ENCODE peak calls at places on chromosomes 3 and 15, in six cellular contexts. One of them, this sample, is unnamed.
A peak's percentile ranks its signal among the peaks of the same experiment; 100 is the strongest.

GRCh38 chr3:160921020-160921635 is 165.1 kb downstream of the PPM1L start:
- DNase-seq in HCT116: peak; percentile 21
- DNase-seq in K562: peak; percentile 32
- DNase-seq in HepG2: peak; percentile 30
- DNase-seq in WTC11: peak; percentile 20
- DNase-seq in GM12878: no peak
- DNase-seq in this sample: no peak

GRCh38 chr15:82838096-82838735 is 28.8 kb downstream of the WHAMM start:
- DNase-seq in WTC11: no peak
- DNase-seq in GM12878: no peak
- DNase-seq in HepG2: no peak
- DNase-seq in K562: peak; percentile 2
- DNase-seq in HCT116: no peak
- DNase-seq in this sample: no peak

GRCh38 chr3:59998040-59998439 is 948.2 kb upstream of the CFAP20DC start:
- DNase-seq in WTC11: peak; percentile 11
- DNase-seq in GM12878: no peak
- DNase-seq in HCT116: no peak
- DNase-seq in K562: no peak
- DNase-seq in HepG2: no peak
- DNase-seq in this sample: no peak

GRCh38 chr3:9153763-9154601 is 95.5 kb downstream of the SRGAP3 start:
- DNase-seq in GM12878: no peak
- DNase-seq in K562: no peak
- DNase-seq in WTC11: no peak
- DNase-seq in HepG2: no peak
- DNase-seq in HCT116: no peak
- DNase-seq in this sample: no peak

GRCh38 chr3:143658869-143659268 is 189.4 kb downstream of the SLC9A9 start:
- DNase-seq in GM12878: no peak
- DNase-seq in HCT116: no peak
- DNase-seq in HepG2: no peak
- DNase-seq in WTC11: no peak
- DNase-seq in K562: no peak
- DNase-seq in this sample: no peak

GRCh38 chr3:52429779-52430415 is 15.0 kb downstream of the SEMA3G start:
- DNase-seq in HCT116: no peak
- DNase-seq in GM12878: no peak
- DNase-seq in WTC11: no peak
- DNase-seq in HepG2: peak; percentile 95
- DNase-seq in K562: no peak
- DNase-seq in this sample: no peak

GRCh38 chr3:108907194-108907593 is 46.5 kb downstream of the GUCA1C start:
- DNase-seq in K562: no peak
- DNase-seq in WTC11: no peak
- DNase-seq in HepG2: no peak
- DNase-seq in HCT116: no peak
- DNase-seq in GM12878: no peak
- DNase-seq in this sample: no peak

GRCh38 chr3:67357610-67358458 is 296.6 kb downstream of the SUCLG2 start:
- DNase-seq in HCT116: peak; percentile 59
- DNase-seq in HepG2: peak; percentile 68
- DNase-seq in GM12878: no peak
- DNase-seq in WTC11: peak; percentile 72
- DNase-seq in K562: no peak
- DNase-seq in this sample: peak; percentile 71

GRCh38 chr15:55652909-55653495 is 64.9 kb upstream of the PYGO1 start:
- DNase-seq in HCT116: no peak
- DNase-seq in WTC11: no peak
- DNase-seq in HepG2: no peak
- DNase-seq in K562: no peak
- DNase-seq in GM12878: no peak
- DNase-seq in this sample: no peak

GRCh38 chr3:107496855-107497254 is 25.9 kb upstream of the BBX start:
- DNase-seq in K562: no peak
- DNase-seq in GM12878: no peak
- DNase-seq in HCT116: no peak
- DNase-seq in WTC11: no peak
- DNase-seq in HepG2: no peak
- DNase-seq in this sample: no peak

DNA sequence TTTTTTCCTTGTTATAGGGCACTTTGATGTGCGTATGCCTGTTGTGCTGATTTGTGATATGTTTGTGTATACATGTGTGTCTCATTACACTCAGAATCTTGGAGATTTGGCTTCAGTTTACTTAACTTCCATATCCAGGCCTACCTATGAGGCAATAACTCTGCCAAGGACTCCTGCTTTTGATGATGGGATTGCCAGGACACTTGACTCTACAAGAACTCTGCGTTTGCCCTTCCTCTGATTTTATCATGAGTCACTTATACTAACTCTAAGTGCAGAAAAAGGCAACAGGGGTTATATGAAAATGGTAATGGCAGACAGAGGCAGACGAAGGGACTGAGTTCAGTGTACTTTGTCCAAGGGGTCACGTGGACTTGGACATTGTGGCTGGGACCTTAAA is 33.6 kb downstream of the MCTP2 start:
- DNase-seq in HCT116: no peak
- DNase-seq in WTC11: no peak
- DNase-seq in K562: no peak
- DNase-seq in GM12878: no peak
- DNase-seq in HepG2: no peak
- DNase-seq in this sample: no peak
- TF ChIP-seq ATF3 in HCT116: no peak
- TF ChIP-seq ATF3 in WTC11: no peak
- TF ChIP-seq ATF3 in K562: no peak
- TF ChIP-seq ATF3 in GM12878: no peak
- TF ChIP-seq ATF3 in HepG2: no peak
- TF ChIP-seq ATF3 in this sample: no peak

GRCh38 chr3:58326267-58326932 is 6.3 kb upstream of the PXK start:
- DNase-seq in HCT116: no peak
- DNase-seq in HepG2: no peak
- DNase-seq in GM12878: no peak
- DNase-seq in WTC11: no peak
- DNase-seq in K562: no peak
- DNase-seq in this sample: no peak

GRCh38 chr3:58322793-58323192 is 9.9 kb upstream of the PXK start:
- DNase-seq in WTC11: no peak
- DNase-seq in HepG2: peak; percentile 54
- DNase-seq in HCT116: no peak
- DNase-seq in GM12878: no peak
- DNase-seq in K562: no peak
- DNase-seq in this sample: no peak

GRCh38 chr3:58325525-58325992 is 7.1 kb upstream of the PXK start:
- DNase-seq in HCT116: no peak
- DNase-seq in HepG2: peak; percentile 60
- DNase-seq in GM12878: no peak
- DNase-seq in K562: no peak
- DNase-seq in WTC11: no peak
- DNase-seq in this sample: no peak

GRCh38 chr3:58323795-58324674 is 8.7 kb upstream of the PXK start:
- DNase-seq in WTC11: no peak
- DNase-seq in HepG2: no peak
- DNase-seq in K562: no peak
- DNase-seq in HCT116: no peak
- DNase-seq in GM12878: no peak
- DNase-seq in this sample: no peak

DNA sequence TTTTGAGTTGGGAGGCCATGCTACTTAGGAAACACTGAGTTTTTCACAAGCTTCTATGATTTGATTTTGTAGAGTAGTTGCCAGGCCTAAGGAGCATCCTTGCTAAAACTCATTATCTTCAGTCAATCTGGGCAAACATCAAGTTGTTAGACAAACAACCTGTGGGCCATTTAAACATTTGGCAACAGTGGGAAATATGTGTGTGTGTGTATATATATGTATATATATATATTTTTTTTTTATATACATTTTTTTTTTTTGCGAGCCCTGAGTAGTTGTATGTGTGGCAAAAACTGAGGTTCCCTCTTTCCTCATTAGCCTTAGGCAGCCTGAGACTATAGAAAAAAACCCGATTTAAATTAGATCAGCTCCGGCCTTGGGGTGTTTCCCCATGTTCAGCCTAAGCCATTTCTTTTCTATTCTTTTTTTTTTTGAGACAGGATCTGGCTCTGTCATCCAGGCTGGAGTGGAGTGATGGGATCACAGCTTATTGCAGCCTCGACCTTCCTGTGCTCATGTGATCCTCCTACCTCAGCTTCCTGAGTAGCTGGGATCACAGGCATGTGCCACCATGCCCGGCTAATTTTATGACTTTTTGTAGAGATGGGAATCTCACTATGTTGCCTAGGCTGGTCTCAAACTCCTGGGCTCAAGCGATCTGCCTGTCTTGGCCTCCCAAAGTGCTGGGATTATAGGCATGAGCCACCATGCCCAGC is 7.9 kb upstream of the PXK start:
- DNase-seq in HepG2: no peak
- DNase-seq in HCT116: no peak
- DNase-seq in GM12878: no peak
- DNase-seq in K562: no peak
- DNase-seq in WTC11: no peak
- DNase-seq in this sample: no peak
- TF ChIP-seq ATF3 in HepG2: no peak
- TF ChIP-seq ATF3 in HCT116: no peak
- TF ChIP-seq ATF3 in GM12878: no peak
- TF ChIP-seq ATF3 in K562: no peak
- TF ChIP-seq ATF3 in WTC11: no peak
- TF ChIP-seq ATF3 in this sample: no peak

DNA sequence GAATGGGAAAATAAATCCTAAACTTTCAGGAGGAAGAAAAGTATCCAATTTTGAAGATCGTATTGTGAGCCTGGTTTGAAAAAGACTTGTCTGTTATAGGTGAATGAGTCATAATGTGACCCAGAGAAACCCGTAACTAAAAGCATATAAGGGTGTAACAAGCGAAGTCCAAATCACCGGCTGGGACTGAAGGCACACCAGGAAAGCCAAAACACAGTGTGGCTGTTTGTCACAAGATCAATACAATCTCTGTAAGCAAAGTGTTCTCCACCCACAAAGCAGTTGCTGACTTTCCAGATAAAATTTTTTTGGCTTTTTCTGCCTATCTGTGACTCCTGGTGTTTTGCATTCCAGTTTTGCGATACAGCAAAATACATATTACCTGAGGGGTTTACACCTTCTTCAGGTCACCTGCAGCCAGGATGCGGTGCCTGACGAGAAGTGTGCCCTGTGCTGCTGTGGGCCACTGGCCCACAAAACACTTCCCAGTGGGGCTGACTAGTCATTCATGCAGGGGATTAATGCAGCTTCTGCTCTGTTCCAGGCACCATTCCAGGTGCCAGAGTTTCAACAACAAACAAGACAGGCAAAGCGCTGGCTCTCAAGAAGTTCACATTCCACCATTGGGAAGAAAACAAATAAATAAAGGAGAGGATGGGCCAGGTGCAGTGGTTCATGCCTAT is 14.4 kb downstream of the HES1 start:
- DNase-seq in GM12878: no peak
- DNase-seq in WTC11: no peak
- DNase-seq in HepG2: no peak
- DNase-seq in K562: no peak
- DNase-seq in HCT116: no peak
- DNase-seq in this sample: no peak
- TF ChIP-seq ATF3 in GM12878: no peak
- TF ChIP-seq ATF3 in WTC11: no peak
- TF ChIP-seq ATF3 in HepG2: no peak
- TF ChIP-seq ATF3 in K562: peak; percentile 75
- TF ChIP-seq ATF3 in HCT116: no peak
- TF ChIP-seq ATF3 in this sample: no peak

GRCh38 chr15:36912311-36912712 is 188.0 kb downstream of the MEIS2 start:
- DNase-seq in K562: no peak
- DNase-seq in HepG2: no peak
- DNase-seq in HCT116: no peak
- DNase-seq in GM12878: no peak
- DNase-seq in WTC11: no peak
- DNase-seq in this sample: no peak
- TF ChIP-seq ATF3 in K562: no peak
- TF ChIP-seq ATF3 in HepG2: no peak
- TF ChIP-seq ATF3 in HCT116: no peak
- TF ChIP-seq ATF3 in GM12878: no peak
- TF ChIP-seq ATF3 in WTC11: no peak
- TF ChIP-seq ATF3 in this sample: no peak

DNA sequence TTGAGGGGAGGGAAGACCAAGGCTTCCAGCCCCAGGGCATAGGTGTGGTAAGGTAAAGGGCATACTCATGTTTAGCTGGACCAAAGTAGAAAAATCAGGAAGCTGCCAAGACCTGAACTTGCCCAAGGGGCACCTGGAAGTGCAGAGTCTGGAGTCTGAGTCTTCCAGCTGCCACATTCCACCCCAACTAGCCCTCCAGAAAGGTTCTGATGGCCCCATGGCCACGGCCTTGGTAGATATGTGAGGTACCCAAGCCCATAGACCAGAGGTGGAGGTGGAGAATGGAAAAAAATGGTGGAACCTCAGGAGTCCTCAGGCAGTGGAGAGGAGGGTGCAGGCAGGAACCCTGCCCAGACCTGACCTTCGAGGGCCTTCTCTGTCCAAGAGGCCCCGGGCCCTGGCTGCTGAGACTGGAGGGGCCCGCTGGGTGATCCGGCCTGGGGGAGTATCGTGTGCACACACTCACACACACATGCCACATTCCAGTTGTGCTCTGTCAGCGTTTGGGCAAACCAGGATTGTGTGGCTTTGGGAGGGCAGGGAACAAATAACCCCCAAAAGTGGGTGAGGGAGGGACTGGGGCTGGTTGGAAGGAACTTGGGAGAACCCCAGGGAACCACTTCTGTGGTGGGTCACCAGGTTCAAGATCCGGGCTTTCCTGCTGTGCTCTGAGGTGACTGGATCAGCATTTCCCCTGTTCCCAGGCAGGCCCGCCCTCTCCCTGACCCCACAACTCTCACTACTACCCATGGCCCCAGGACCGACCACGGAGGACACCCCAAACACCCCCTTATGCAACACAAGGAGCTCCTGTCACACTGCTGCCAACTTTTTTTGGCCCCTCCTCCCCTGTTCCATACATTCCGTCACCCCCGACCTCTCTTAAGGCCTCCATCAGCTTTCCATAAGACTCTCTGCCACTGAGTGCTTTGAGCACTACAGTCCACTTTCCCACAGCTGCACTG is 11.6 kb downstream of the MYL3 start:
- DNase-seq in K562: no peak
- DNase-seq in WTC11: no peak
- DNase-seq in HCT116: no peak
- DNase-seq in HepG2: no peak
- DNase-seq in GM12878: no peak
- DNase-seq in this sample: peak; percentile 36
- TF ChIP-seq ATF3 in K562: no peak
- TF ChIP-seq ATF3 in WTC11: no peak
- TF ChIP-seq ATF3 in HCT116: no peak
- TF ChIP-seq ATF3 in HepG2: no peak
- TF ChIP-seq ATF3 in GM12878: no peak
- TF ChIP-seq ATF3 in this sample: no peak

DNA sequence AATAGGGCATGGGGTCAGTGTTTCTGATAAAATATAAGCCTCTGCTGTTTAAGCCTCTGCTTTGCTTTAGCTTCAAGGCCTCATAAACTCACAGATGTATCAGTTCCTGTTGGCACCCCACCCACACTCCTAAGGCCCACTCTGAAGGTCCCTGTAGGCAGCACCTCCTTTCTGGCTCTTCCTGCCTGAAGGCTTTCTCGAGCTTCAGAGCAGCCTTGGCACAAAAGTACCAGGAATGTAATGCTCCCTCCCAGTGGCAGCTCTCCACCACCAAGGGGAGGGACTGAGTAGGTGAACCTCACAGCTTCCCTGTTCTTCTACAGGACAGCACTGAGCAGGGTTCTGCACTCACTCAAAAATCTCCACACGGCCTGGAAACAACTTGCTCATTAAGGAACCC is 102.2 kb downstream of the ABHD5 start:
- DNase-seq in HCT116: no peak
- DNase-seq in WTC11: no peak
- DNase-seq in HepG2: no peak
- DNase-seq in K562: no peak
- DNase-seq in GM12878: no peak
- DNase-seq in this sample: no peak
- TF ChIP-seq ATF3 in HCT116: no peak
- TF ChIP-seq ATF3 in WTC11: no peak
- TF ChIP-seq ATF3 in HepG2: no peak
- TF ChIP-seq ATF3 in K562: no peak
- TF ChIP-seq ATF3 in GM12878: no peak
- TF ChIP-seq ATF3 in this sample: no peak

This sample was measured in H1.